ENCODE peak calls at places on chromosomes 13 and 19, in six cellular contexts. C is NT2/D1; J is endodermal cell; Y is osteocyte; O is effector memory CD8-positive, alpha-beta T cell; Q is foreskin fibroblast. H is an unnamed sample.

GRCh38 chr19:14433454-14434156 is 499 bp downstream of the PKN1 start:
- DNase-seq in Q (no peak), Y (no peak), C (no peak), O (no peak), J (peak), H (no peak)

GRCh38 chr19:8307400-8307964 is 676 bp downstream of the CD320 start:
- DNase-seq in C (no peak), O (no peak), Y (peak), Q (no peak), J (peak), H (no peak)

GRCh38 chr13:112042496-112042895 is 24.5 kb upstream of the SOX1 start:
- DNase-seq in C (peak), Q (no peak), O (no peak), Y (no peak), J (peak), H (no peak)

GRCh38 chr19:45097776-45098520 is 5.0 kb downstream of the PPP1R37 start:
- DNase-seq in C (no peak), J (peak), Q (peak), O (no peak), Y (no peak), H (no peak)

GRCh38 chr13:80408270-80408669 is 67.3 kb upstream of the SPRY2 start:
- DNase-seq in J (peak), Y (no peak), Q (no peak), O (no peak), C (no peak), H (no peak)

GRCh38 chr19:10270180-10270615 is 722 bp upstream of the ICAM1 start:
- DNase-seq in O (peak), Y (peak), J (peak), C (no peak), Q (no peak), H (no peak)

GRCh38 chr19:4713384-4713951 is 10.2 kb downstream of the DPP9 start:
- DNase-seq in Q (peak), O (no peak), C (no peak), Y (peak), J (no peak), H (no peak)

GRCh38 chr19:45498411-45499195 is at the start of gene PPM1N:
- DNase-seq in J (peak), Q (no peak), C (no peak), Y (no peak), O (peak), H (no peak)

GRCh38 chr13:43316997-43317396 is 293.6 kb downstream of the DNAJC15 start:
- DNase-seq in C (no peak), O (no peak), Y (peak), J (peak), Q (peak), H (no peak)

GRCh38 chr13:114112231-114112825 is 20.1 kb downstream of the RASA3 start:
- DNase-seq in Q (no peak), C (no peak), O (no peak), J (peak), Y (no peak), H (no peak)

GRCh38 chr13:51331354-51331861 is 8.1 kb upstream of the SERPINE3 start:
- DNase-seq in J (peak), C (no peak), O (no peak), Q (no peak), Y (no peak), H (no peak)

GRCh38 chr19:4064551-4065260 is 2.0 kb downstream of the ZBTB7A start:
- DNase-seq in C (no peak), Q (no peak), Y (no peak), O (peak), J (peak), H (no peak)

GRCh38 chr13:76820759-76821158 is 65.4 kb downstream of the KCTD12 start:
- DNase-seq in J (no peak), C (no peak), O (no peak), Q (no peak), Y (no peak), H (no peak)

GRCh38 chr19:48964205-48965032 is 690 bp upstream of the FTL start:
- DNase-seq in J (no peak), Y (no peak), O (no peak), Q (peak), C (no peak), H (no peak)

GRCh38 chr19:19532806-19533701 is 4.3 kb downstream of the YJEFN3 start:
- DNase-seq in C (no peak), O (no peak), Y (no peak), Q (no peak), J (no peak), H (no peak)

GRCh38 chr13:53137777-53138176 is 109.2 kb downstream of the OLFM4 start:
- DNase-seq in Q (peak), O (no peak), Y (no peak), C (no peak), J (no peak), H (no peak)

GRCh38 chr13:51689597-51689996 is 105.3 kb downstream of the WDFY2 start:
- DNase-seq in J (no peak), Q (no peak), O (no peak), C (no peak), Y (no peak), H (no peak)

GRCh38 chr13:38570706-38571105 is 116.2 kb upstream of the FREM2 start:
- DNase-seq in O (no peak), C (no peak), Y (no peak), J (no peak), Q (no peak), H (no peak)

GRCh38 chr13:95301135-95301946 is at the start of gene ABCC4:
- DNase-seq in Q (peak), C (peak), O (peak), J (peak), Y (peak), H (peak)

GRCh38 chr19:11578342-11579142 is 1.1 kb upstream of the ACP5 start:
- DNase-seq in J (peak), Q (no peak), C (no peak), O (no peak), Y (no peak), H (no peak)

GRCh38 chr13:44815507-44816074 is 173.7 kb downstream of the NUFIP1 start:
- DNase-seq in O (no peak), J (peak), Y (no peak), Q (peak), C (peak), H (peak)